ENCODE peak calls at places on chromosomes 1 and 21, in seven cellular contexts. B, Q, U, E, F, W and P are unnamed samples.

GRCh38 chr1:9882296-9882944 is 27.6 kb downstream of the CTNNBIP1 start:
- DNase-seq in W (no peak), B (no peak), F (no peak), E (no peak), Q (no peak), U (no peak), P (no peak)

GRCh38 chr1:178921499-178921898 is 50.6 kb upstream of the ANGPTL1 start:
- DNase-seq in W (no peak), F (no peak), U (no peak), Q (no peak), E (no peak), B (no peak), P (no peak)

GRCh38 chr1:224377676-224378006 is 21.0 kb downstream of the CNIH4 start:
- DNase-seq in F (no peak), W (no peak), Q (no peak), B (peak; percentile 68), U (peak; percentile 65), E (no peak), P (peak; percentile 38)

GRCh38 chr1:89609781-89610456 is 23.0 kb upstream of the LRRC8C start:
- DNase-seq in F (no peak), Q (no peak), B (no peak), E (no peak), U (no peak), W (no peak), P (no peak)

GRCh38 chr1:64744492-64745180 is at the start of gene RAVER2:
- DNase-seq in Q (no peak), F (peak; percentile 74), W (peak; percentile 11), E (peak; percentile 92), B (peak; percentile 55), U (peak; percentile 71), P (peak; percentile 20)

GRCh38 chr1:92476071-92476607 is 10.6 kb downstream of the GFI1 start:
- DNase-seq in F (no peak), E (no peak), W (no peak), B (no peak), U (no peak), Q (no peak), P (no peak)

GRCh38 chr21:32096411-32096810 is 182.4 kb downstream of the MIS18A start:
- DNase-seq in U (no peak), Q (no peak), B (no peak), W (no peak), F (peak; percentile 42), E (peak; percentile 49), P (no peak)

GRCh38 chr1:12436817-12437599 is 181.0 kb downstream of the DHRS3 start:
- DNase-seq in U (peak; percentile 95), B (peak; percentile 70), E (no peak), Q (no peak), W (no peak), F (no peak), P (peak; percentile 62)

GRCh38 chr1:54870869-54871268 is 16.1 kb downstream of the DHCR24 start:
- DNase-seq in B (no peak), F (no peak), E (no peak), Q (no peak), U (no peak), W (no peak), P (no peak)

GRCh38 chr1:87706198-87706597 is 377.5 kb downstream of the LMO4 start:
- DNase-seq in U (no peak), W (no peak), F (no peak), E (no peak), B (no peak), Q (no peak), P (no peak)

GRCh38 chr1:159088050-159088449 is 11.5 kb upstream of the AIM2 start:
- DNase-seq in Q (no peak), E (no peak), F (no peak), U (peak; percentile 78), W (peak; percentile 48), B (no peak), P (peak; percentile 60)

GRCh38 chr1:53316058-53316741 is 11.7 kb downstream of the LRP8 start:
- DNase-seq in Q (no peak), U (no peak), E (no peak), B (no peak), F (peak; percentile 72), W (no peak), P (no peak)

GRCh38 chr1:223622132-223622842 is 43.2 kb downstream of the CAPN8 start:
- DNase-seq in B (no peak), Q (no peak), U (no peak), F (no peak), E (no peak), W (no peak), P (no peak)

GRCh38 chr21:16535100-16535418 is 805.3 kb downstream of the USP25 start:
- DNase-seq in F (peak; percentile 71), W (peak; percentile 52), U (peak; percentile 67), B (no peak), E (no peak), Q (peak; percentile 38), P (no peak)

GRCh38 chr1:152479792-152480595 is 30.6 kb upstream of the LCE5A start:
- DNase-seq in E (no peak), F (peak; percentile 82), U (no peak), Q (no peak), W (no peak), B (no peak), P (no peak)

GRCh38 chr1:83813571-83813970 is 185.4 kb downstream of the TTLL7 start:
- DNase-seq in Q (no peak), E (no peak), B (no peak), F (peak; percentile 51), U (no peak), W (no peak), P (no peak)
- TF ChIP-seq CTCF in Q (no peak), E (no peak), B (no peak), F (no peak), U (no peak), W (no peak), P (no peak)

DNA sequence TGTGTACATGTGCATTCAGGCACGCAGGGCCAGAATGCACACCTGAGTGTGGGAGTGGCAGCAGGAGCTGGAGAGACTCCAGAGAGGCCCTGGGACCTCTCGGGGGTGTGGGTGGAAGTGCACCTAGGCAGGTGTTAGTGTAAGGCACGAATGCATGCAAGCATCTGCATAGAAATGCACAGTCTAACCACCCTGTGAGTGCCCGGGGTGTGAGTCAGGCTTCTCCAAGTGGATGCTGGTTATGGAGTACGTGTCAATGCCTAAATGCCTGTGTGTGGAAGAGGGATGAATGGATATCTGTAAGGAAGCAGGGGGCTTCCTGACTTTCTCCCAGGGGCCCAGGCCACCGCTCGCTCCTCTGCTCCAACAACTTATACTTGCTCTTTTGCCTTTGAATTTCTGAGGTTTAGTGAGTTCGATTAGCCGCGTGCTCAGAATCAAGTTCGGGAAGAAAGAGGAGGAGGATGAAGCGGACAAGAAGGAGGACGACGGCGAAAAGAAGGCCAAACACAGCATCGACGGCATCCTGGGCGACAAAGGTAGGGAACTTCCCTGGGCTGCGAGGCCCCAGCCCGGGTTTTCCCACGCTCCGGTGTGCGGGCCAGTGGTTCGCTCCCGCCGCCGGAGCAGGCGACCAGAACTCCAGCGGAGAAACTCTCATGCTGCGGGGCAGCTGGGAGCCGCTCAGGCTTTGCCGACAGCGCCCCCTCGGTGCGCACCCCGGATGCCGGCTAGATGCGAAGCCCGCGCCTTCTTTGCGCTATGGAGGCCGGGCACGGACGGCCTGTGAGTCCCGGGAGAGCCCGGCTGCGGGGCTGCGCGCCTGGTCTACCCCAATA is 5.4 kb downstream of the PAX7 start:
- DNase-seq in F (no peak), U (peak; percentile 46), E (peak; percentile 48), B (no peak), Q (no peak), W (no peak), P (no peak)
- TF ChIP-seq CTCF in F (no peak), U (no peak), E (peak; percentile 5), B (no peak), Q (no peak), W (no peak), P (no peak)

GRCh38 chr1:31725134-31725533 is 21.3 kb upstream of the COL16A1 start:
- DNase-seq in Q (no peak), F (no peak), U (no peak), E (no peak), B (no peak), W (no peak), P (no peak)

GRCh38 chr1:31727849-31728248 is 24.0 kb upstream of the COL16A1 start:
- DNase-seq in Q (no peak), W (no peak), B (no peak), U (no peak), E (no peak), F (no peak), P (no peak)

GRCh38 chr1:31727195-31727594 is 23.4 kb upstream of the COL16A1 start:
- DNase-seq in B (no peak), W (no peak), Q (no peak), E (no peak), U (no peak), F (no peak), P (no peak)

GRCh38 chr1:31725777-31726535 is 22.1 kb upstream of the COL16A1 start:
- DNase-seq in U (no peak), W (no peak), F (peak; percentile 37), B (no peak), E (no peak), Q (no peak), P (no peak)

GRCh38 chr1:31726715-31727114 is 22.9 kb upstream of the COL16A1 start:
- DNase-seq in E (no peak), Q (no peak), F (no peak), B (no peak), U (no peak), W (no peak), P (no peak)
- TF ChIP-seq CTCF in E (no peak), Q (no peak), F (no peak), B (no peak), U (no peak), W (no peak), P (no peak)

DNA sequence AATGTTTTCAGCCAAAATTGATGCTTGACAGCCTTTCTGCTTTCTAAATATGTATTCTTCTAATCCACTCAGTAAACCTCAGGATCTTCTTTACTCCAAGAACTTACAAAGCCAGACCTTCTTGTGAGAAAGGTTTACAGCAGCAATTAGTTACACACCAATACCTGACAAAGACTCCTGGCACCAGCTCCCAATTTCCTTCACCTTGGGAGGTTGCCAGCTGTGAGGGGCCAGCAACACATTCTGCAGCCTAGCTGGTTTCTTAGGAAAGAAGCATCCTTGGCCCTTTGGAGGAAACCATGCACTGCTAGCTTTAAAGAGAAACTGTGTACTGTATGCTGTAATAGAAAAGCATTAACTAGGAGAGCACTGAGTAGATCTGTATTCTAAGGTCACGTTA is 10.8 kb downstream of the FYB2 start:
- DNase-seq in U (no peak), B (no peak), W (no peak), F (no peak), E (no peak), Q (no peak), P (no peak)
- TF ChIP-seq CTCF in U (no peak), B (no peak), W (no peak), F (no peak), E (no peak), Q (no peak), P (no peak)

DNA sequence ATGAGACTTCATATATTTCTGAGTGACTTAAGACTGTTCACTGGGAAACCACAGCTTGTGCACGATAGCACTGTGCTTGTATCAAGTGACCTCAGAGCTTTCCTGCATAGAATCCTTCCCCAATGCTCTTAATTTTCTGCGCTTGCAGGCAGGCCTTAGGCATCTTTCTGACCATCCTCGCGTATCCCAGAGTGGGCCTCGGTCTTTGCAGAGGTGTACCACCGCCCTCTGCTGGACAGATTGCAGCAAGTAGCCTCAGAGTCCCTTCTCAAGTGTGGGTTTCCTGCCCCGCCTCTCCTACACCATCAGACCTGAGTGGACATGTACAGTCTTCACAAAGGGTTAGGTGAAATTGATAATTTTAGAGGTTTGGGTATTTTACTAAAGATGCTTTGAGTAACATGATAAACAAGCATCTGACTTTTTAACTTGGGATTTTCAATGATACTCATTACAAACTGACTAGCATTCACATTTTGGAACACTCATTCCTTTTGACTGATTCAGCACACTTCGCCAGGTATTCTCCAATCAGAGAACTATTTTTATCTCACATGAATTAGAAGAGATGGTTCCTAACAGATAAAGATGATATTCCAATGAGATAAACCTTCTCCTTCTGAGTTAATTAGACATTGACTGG is 246.5 kb upstream of the USP25 start:
- DNase-seq in W (peak; percentile 76), U (peak; percentile 78), B (peak; percentile 55), Q (peak; percentile 81), E (peak; percentile 92), F (peak; percentile 90), P (peak; percentile 86)
- TF ChIP-seq CTCF in W (peak; percentile 93), U (peak; percentile 90), B (peak; percentile 91), Q (no peak), E (peak; percentile 90), F (peak; percentile 97), P (peak; percentile 96)